ENCODE peak calls at places on chromosomes 2 and 18, in ten cellular contexts. B is fibroblast of the conjunctiva; J is PC-3; G is hypothalamus; R is heart right ventricle; Z is stimulated activated CD4-positive, alpha-beta T cell treated with anti-CD3 and anti-CD28 coated beads, Interleukin-1b, Interleukin-23, amount 100 ng/mL, for 48 hours; W is lung; E is T1000; C is NCI-H524; Q is bronchial epithelial cell. Y is an unnamed sample.

GRCh38 chr2:73290049-73290839 is 3.1 kb downstream of the EGR4 start:
- DNase-seq in Q (peak; percentile 59), C (peak; percentile 75), B (no peak), W (no peak), R (no peak), G (no peak), Z (peak; percentile 40), J (peak; percentile 61), E (no peak), Y (peak; percentile 58)

GRCh38 chr2:6913415-6914157 is 3.6 kb upstream of the RNF144A start:
- DNase-seq in Z (peak; percentile 72), W (no peak), J (peak; percentile 69), E (no peak), G (no peak), R (no peak), C (no peak), Q (no peak), B (no peak), Y (no peak)

GRCh38 chr2:152762202-152762601 is 43.8 kb downstream of the ARL6IP6 start:
- DNase-seq in E (no peak), Z (no peak), R (no peak), C (no peak), G (no peak), W (no peak), Q (peak; percentile 21), J (no peak), B (peak; percentile 44), Y (peak; percentile 95)

GRCh38 chr2:239273280-239274234 is 127.3 kb downstream of the HDAC4 start:
- DNase-seq in W (no peak), C (no peak), E (no peak), G (no peak), J (no peak), R (no peak), Z (no peak), Q (no peak), B (no peak), Y (no peak)

GRCh38 chr2:219495531-219496122 is 3.1 kb upstream of the GMPPA start:
- DNase-seq in R (peak; percentile 46), Z (peak; percentile 66), W (no peak), C (peak; percentile 85), J (peak; percentile 59), B (peak; percentile 65), E (no peak), Q (peak; percentile 48), G (no peak), Y (peak; percentile 83)

GRCh38 chr2:71935291-71935848 is 212.3 kb downstream of the CYP26B1 start:
- DNase-seq in E (peak; percentile 79), W (peak; percentile 41), Z (no peak), R (peak; percentile 61), J (no peak), Q (no peak), B (no peak), C (no peak), G (no peak), Y (peak; percentile 87)

GRCh38 chr2:54810236-54810635 is 86.8 kb downstream of the EML6 start:
- DNase-seq in J (no peak), Q (no peak), E (no peak), B (no peak), Z (no peak), W (no peak), R (no peak), C (no peak), G (no peak), Y (no peak)

GRCh38 chr2:145759228-145759940 is 1239.5 kb upstream of the ZEB2 start:
- DNase-seq in J (no peak), E (no peak), Q (no peak), Z (no peak), C (no peak), R (no peak), W (no peak), G (no peak), B (no peak), Y (no peak)

GRCh38 chr2:68907232-68907922 is 36.2 kb upstream of the BMP10 start:
- DNase-seq in J (peak; percentile 56), B (no peak), Q (peak; percentile 50), W (no peak), G (no peak), C (no peak), E (no peak), R (no peak), Z (no peak), Y (no peak)

GRCh38 chr2:212381428-212382102 is 157.0 kb downstream of the ERBB4 start:
- DNase-seq in G (no peak), Q (peak; percentile 35), R (no peak), C (no peak), W (no peak), J (peak; percentile 17), E (no peak), Z (no peak), B (no peak), Y (no peak)

GRCh38 chr2:241769819-241770184 is 6.8 kb upstream of the GAL3ST2 start:
- DNase-seq in R (no peak), E (no peak), B (no peak), Z (no peak), J (no peak), W (no peak), Q (no peak), C (no peak), G (no peak), Y (no peak)

GRCh38 chr2:167987558-167987957 is 259.8 kb downstream of the STK39 start:
- DNase-seq in B (no peak), Q (no peak), C (peak; percentile 71), J (no peak), R (no peak), E (no peak), W (no peak), Z (no peak), G (no peak), Y (no peak)

GRCh38 chr2:42091671-42092070 is 43.9 kb downstream of the PKDCC start:
- DNase-seq in G (no peak), Z (no peak), C (no peak), B (no peak), W (no peak), E (no peak), Q (peak; percentile 63), R (no peak), J (no peak), Y (no peak)

GRCh38 chr2:20755132-20755800 is 67.6 kb downstream of the LDAH start:
- DNase-seq in W (no peak), Q (no peak), R (no peak), Z (no peak), C (no peak), J (no peak), E (no peak), B (no peak), G (no peak), Y (no peak)

GRCh38 chr2:54404270-54404669 is 51.9 kb upstream of the SPTBN1 start:
- DNase-seq in W (no peak), Q (no peak), J (no peak), C (no peak), E (no peak), G (no peak), B (no peak), Z (no peak), R (no peak), Y (peak; percentile 90)

GRCh38 chr2:80380767-80381166 is 76.2 kb upstream of the LRRTM1 start:
- DNase-seq in W (no peak), C (peak; percentile 19), J (no peak), Q (no peak), B (no peak), Z (no peak), G (no peak), R (no peak), E (no peak), Y (no peak)

GRCh38 chr2:191713837-191714236 is 35.9 kb downstream of the NABP1 start:
- DNase-seq in Q (no peak), C (peak; percentile 11), J (peak; percentile 45), G (no peak), Z (peak; percentile 11), E (no peak), B (no peak), R (no peak), W (no peak), Y (no peak)

GRCh38 chr2:140085674-140086073 is 1305.5 kb upstream of the NXPH2 start:
- DNase-seq in W (no peak), Q (no peak), G (no peak), R (no peak), B (no peak), Z (no peak), E (no peak), C (peak; percentile 8), J (peak; percentile 40), Y (no peak)

GRCh38 chr2:65388626-65389390 is 43.6 kb downstream of the SPRED2 start:
- DNase-seq in G (no peak), R (no peak), E (no peak), Q (peak; percentile 62), J (no peak), C (no peak), B (no peak), Z (no peak), W (no peak), Y (no peak)

GRCh38 chr18:34847408-34847807 is 137.3 kb downstream of the DTNA start:
- DNase-seq in Q (no peak), R (no peak), W (no peak), B (no peak), E (no peak), J (no peak), Z (no peak), C (no peak), G (no peak), Y (no peak)

GRCh38 chr2:152813381-152813780 is 95.0 kb downstream of the ARL6IP6 start:
- DNase-seq in E (no peak), J (no peak), C (no peak), R (no peak), W (no peak), B (no peak), G (no peak), Q (no peak), Z (no peak), Y (no peak)

GRCh38 chr2:43169091-43169936 is 57.1 kb downstream of the ZFP36L2 start:
- DNase-seq in G (no peak), C (no peak), J (peak; percentile 70), B (no peak), Z (no peak), R (peak; percentile 33), W (no peak), Q (peak; percentile 47), E (no peak), Y (no peak)

GRCh38 chr2:220336771-220337170 is 709.3 kb downstream of the SLC4A3 start:
- DNase-seq in R (no peak), G (no peak), Z (no peak), B (no peak), C (no peak), J (no peak), Q (no peak), W (no peak), E (no peak), Y (peak; percentile 34)

GRCh38 chr2:65075605-65076344 is 19.6 kb downstream of the CEP68 start:
- DNase-seq in Q (no peak), B (no peak), R (peak; percentile 52), W (peak; percentile 51), Z (no peak), J (no peak), C (no peak), E (no peak), G (no peak), Y (peak; percentile 42)

GRCh38 chr2:127577503-127577902 is 42.0 kb downstream of the MYO7B start:
- DNase-seq in W (no peak), J (no peak), C (no peak), Z (no peak), R (no peak), E (no peak), Q (no peak), B (no peak), G (no peak), Y (no peak)

GRCh38 chr2:25570161-25570840 is 103.1 kb downstream of the DTNB start:
- DNase-seq in G (no peak), E (no peak), C (no peak), Q (no peak), J (no peak), R (no peak), Z (no peak), W (no peak), B (no peak), Y (no peak)

GRCh38 chr2:121037480-121037879 is 247.5 kb downstream of the TFCP2L1 start:
- DNase-seq in W (no peak), G (no peak), Q (no peak), E (no peak), B (no peak), C (no peak), R (no peak), J (no peak), Z (no peak), Y (no peak)

GRCh38 chr2:39127973-39128372 is 7.1 kb upstream of the SOS1 start:
- DNase-seq in B (no peak), Q (peak; percentile 68), Z (peak; percentile 67), G (no peak), R (no peak), E (no peak), C (no peak), J (peak; percentile 21), W (no peak), Y (peak; percentile 48)

Y was measured in cardiac muscle cell.